ENCODE peak calls at places on chromosomes 16 and 17, in four cellular contexts. L is HCT116, B is HepG2, D is K562. G is an unnamed sample.

GRCh38 chr17:66850692-66851091 is 15.8 kb downstream of the CACNG5 start:
- DNase-seq in L (no peak), B (no peak), D (no peak), G (no peak)

GRCh38 chr17:80845121-80845862 is 146.3 kb upstream of the CHMP6 start:
- DNase-seq in L (no peak), B (no peak), D (no peak), G (no peak)

GRCh38 chr17:61783556-61784304 is 79.6 kb downstream of the BRIP1 start:
- DNase-seq in L (no peak), B (no peak), D (no peak), G (no peak)

GRCh38 chr17:50684612-50685333 is 22.9 kb downstream of the ANKRD40 start:
- DNase-seq in L (no peak), B (peak; percentile 98), D (no peak), G (no peak)

GRCh38 chr17:42842286-42842685 is 2.1 kb upstream of the AOC2 start:
- DNase-seq in L (no peak), B (no peak), D (no peak), G (no peak)

GRCh38 chr17:79749958-79750357 is 19.2 kb downstream of the ENPP7 start:
- DNase-seq in L (no peak), B (no peak), D (peak; percentile 75), G (no peak)

GRCh38 chr17:76384987-76385891 is 830 bp downstream of the SPHK1 start:
- DNase-seq in L (no peak), B (peak; percentile 39), D (peak; percentile 78), G (no peak)

GRCh38 chr17:43917348-43918025 is 10.2 kb upstream of the MPP2 start:
- DNase-seq in L (no peak), B (no peak), D (peak; percentile 65), G (no peak)

GRCh38 chr17:67157732-67158639 is 87.0 kb downstream of the HELZ start:
- DNase-seq in L (peak; percentile 10), B (peak; percentile 27), D (peak; percentile 76), G (no peak)

GRCh38 chr16:23836404-23837291 is 865 bp downstream of the PRKCB start:
- DNase-seq in L (no peak), B (no peak), D (peak; percentile 71), G (no peak)

GRCh38 chr16:12898556-12898955 is 2.8 kb upstream of the SHISA9 start:
- DNase-seq in L (no peak), B (no peak), D (no peak), G (no peak)

GRCh38 chr17:59815965-59816364 is 76.8 kb downstream of the TUBD1 start:
- DNase-seq in L (no peak), B (no peak), D (no peak), G (no peak)

GRCh38 chr17:81143717-81144422 is 21.4 kb upstream of the PVALEF start:
- DNase-seq in L (no peak), B (no peak), D (no peak), G (no peak)

GRCh38 chr16:6317924-6318323 is 1014.7 kb upstream of the RBFOX1 start:
- DNase-seq in L (no peak), B (no peak), D (no peak), G (no peak)

GRCh38 chr17:16974569-16975265 is 2.8 kb upstream of the TNFRSF13B start:
- DNase-seq in L (no peak), B (no peak), D (no peak), G (no peak)

GRCh38 chr17:81310963-81311550 is 15.9 kb upstream of the SLC38A10 start:
- DNase-seq in L (no peak), B (no peak), D (no peak), G (no peak)

GRCh38 chr17:73257516-73257915 is 4.2 kb downstream of the CPSF4L start:
- DNase-seq in L (no peak), B (no peak), D (no peak), G (no peak)

DNA sequence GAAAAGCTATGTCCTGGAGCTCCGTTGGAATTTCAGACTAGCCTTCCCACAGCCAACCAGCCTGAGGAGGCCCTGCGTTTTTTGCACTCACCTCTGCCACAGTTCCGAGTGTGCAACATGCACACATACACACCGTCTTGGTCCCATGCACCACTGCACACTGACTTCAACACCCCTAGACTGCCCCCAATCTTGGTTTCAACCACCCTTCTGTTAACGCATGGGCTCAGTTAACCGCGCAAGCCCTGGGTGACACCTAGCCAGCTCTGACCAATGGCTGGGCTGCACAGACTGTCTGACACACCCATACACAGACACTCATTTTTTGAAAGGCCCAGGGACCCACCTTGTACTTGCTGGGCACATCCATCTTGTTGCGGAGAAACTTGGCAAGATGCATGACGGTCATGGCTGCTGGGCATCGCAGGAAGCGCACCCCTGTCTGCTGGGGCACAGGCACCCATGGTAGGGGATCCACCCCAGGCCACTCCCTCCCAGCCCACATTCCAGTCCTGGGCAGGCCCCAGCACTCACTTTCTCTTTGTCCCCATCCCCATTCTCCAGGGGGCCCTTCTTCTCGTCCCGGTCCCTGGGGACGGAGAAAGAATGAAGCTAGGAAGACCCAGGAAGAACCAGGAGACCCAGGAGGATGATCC is 8.0 kb downstream of the CISD3 start:
- DNase-seq in L (no peak), B (no peak), D (no peak), G (no peak)
- TF ChIP-seq TCF7L2 in L (no peak), B (no peak), D (no peak), G (no peak)

GRCh38 chr16:1152651-1153259 is at the start of gene CACNA1H:
- DNase-seq in L (no peak), B (no peak), D (peak; percentile 63), G (no peak)
- TF ChIP-seq CTCF in L (no peak), B (peak; percentile 12), D (peak; percentile 43), G (no peak)

GRCh38 chr17:51718945-51719344 is 439.6 kb downstream of the CA10 start:
- DNase-seq in L (no peak), B (no peak), D (no peak), G (no peak)
- TF ChIP-seq TCF7L2 in L (no peak), B (no peak), D (no peak), G (no peak)

GRCh38 chr17:36848008-36848902 is 89.0 kb upstream of the LHX1 start:
- DNase-seq in L (no peak), B (no peak), D (no peak), G (no peak)

GRCh38 chr17:36847293-36847645 is 90.0 kb upstream of the LHX1 start:
- DNase-seq in L (no peak), B (no peak), D (no peak), G (no peak)

GRCh38 chr17:36851230-36851629 is 86.0 kb upstream of the LHX1 start:
- DNase-seq in L (no peak), B (peak; percentile 19), D (no peak), G (peak; percentile 72)

GRCh38 chr17:36850794-36851193 is 86.5 kb upstream of the LHX1 start:
- DNase-seq in L (peak; percentile 39), B (no peak), D (peak; percentile 41), G (peak; percentile 12)

DNA sequence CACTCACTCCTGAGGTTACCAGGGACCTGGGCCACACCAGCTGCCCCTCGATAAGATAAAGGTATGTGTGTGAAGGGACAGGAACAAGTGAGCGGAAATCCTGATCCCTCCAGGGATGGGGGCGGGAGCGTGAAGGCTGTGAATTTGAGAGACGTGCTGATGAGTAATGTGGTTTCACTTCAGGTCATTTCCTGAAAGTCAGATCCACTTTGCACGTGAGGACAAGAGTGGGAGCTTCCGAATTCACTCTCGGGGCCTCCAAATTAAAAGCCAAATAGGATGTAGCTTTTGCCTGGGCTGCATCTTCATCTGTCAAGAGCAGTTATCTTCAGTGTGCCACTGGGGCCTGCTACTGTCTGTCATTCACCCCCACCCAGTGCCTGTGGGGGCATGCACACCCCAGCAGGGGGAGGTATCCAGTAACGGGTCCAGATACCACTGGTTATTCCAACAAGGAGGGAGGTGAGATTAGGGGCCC is 87.4 kb upstream of the LHX1 start:
- DNase-seq in L (peak; percentile 51), B (no peak), D (peak; percentile 55), G (peak; percentile 5)
- TF ChIP-seq CTCF in L (no peak), B (peak; percentile 42), D (peak; percentile 70), G (no peak)

DNA sequence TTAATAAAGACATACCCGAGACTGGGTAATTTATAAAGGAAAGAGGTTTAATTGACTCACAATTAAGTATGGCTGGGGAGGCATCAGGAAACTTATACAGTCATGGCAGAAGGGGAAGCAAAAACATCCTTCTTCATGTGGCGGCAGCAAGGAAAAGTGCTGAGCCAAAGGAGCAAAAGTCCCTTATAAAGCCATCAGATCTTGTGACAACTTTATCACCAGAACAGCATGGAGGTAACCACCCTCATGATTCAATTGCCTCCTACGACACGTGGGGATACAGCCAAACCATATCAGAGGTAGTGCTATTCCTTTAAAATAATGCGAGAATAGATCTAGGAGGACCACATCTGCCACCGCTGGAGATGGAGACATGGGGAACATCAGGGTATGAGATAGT is 9.0 kb downstream of the C16orf54 start:
- DNase-seq in L (no peak), B (no peak), D (no peak), G (no peak)
- TF ChIP-seq TCF7L2 in L (no peak), B (no peak), D (no peak), G (no peak)

DNA sequence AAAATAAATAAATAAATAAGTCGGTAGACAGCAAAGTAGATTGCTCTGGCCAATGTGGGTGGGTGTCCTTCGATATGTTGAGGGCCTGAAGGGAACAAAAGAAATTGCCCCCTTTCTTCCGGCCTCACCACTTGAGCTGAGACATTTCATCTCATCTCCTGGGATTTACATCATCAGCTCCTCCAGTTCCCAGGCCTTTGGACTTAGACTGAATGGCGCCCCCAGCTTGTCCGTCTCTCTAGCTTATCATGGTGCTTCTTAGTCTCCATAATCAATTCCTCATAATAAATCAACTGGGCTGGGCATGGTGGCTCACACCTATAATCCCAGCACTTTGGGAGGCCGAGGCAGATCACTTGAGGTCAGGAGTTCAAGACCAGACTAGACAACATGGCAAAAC is 13.8 kb upstream of the HAP1 start:
- DNase-seq in L (no peak), B (no peak), D (no peak), G (no peak)
- TF ChIP-seq CTCF in L (no peak), B (peak; percentile 13), D (no peak), G (no peak)

G was measured in Panc1.